ENCODE peak calls at places on chromosomes 7 and 10, in five cellular contexts. F, W, J, O and I are unnamed samples. For H3K4me1, the result is how much of the 10 kb centered on the place peaks cover.

GRCh38 chr10:5559642-5560141 is 34.9 kb downstream of the CALML3 start:
- DNase-seq in F (peak), J (peak), W (no peak), O (no peak), I (no peak)

GRCh38 chr10:133439517-133440461 is 14.0 kb upstream of the SCART1 start:
- DNase-seq in O (no peak), W (peak), F (no peak), J (no peak), I (no peak)

GRCh38 chr10:27564381-27564780 is 60.3 kb downstream of the RAB18 start:
- DNase-seq in J (no peak), F (no peak), W (no peak), O (no peak), I (no peak)

GRCh38 chr7:130294314-130294713 is 1.4 kb downstream of the CPA4 start:
- DNase-seq in F (no peak), O (no peak), J (no peak), W (no peak), I (no peak)

GRCh38 chr7:117648203-117648866 is 168.5 kb downstream of the CFTR start:
- DNase-seq in F (no peak), O (no peak), J (no peak), W (no peak), I (no peak)

GRCh38 chr7:112495820-112496462 is 15.2 kb downstream of the LSMEM1 start:
- DNase-seq in O (no peak), W (no peak), J (peak), F (peak), I (peak)

GRCh38 chr7:83204715-83205114 is 42.0 kb upstream of the PCLO start:
- DNase-seq in W (no peak), F (no peak), O (no peak), J (no peak), I (no peak)

GRCh38 chr10:131701131-131701947 is 199.5 kb upstream of the PPP2R2D start:
- DNase-seq in O (no peak), W (no peak), F (no peak), J (no peak), I (no peak)

GRCh38 chr10:43409385-43410109 is 561 bp upstream of the HNRNPF start:
- DNase-seq in O (no peak), J (peak), W (no peak), F (peak), I (no peak)

GRCh38 chr10:20948723-20949327 is 51.7 kb upstream of the NEBL start:
- DNase-seq in W (no peak), O (no peak), J (no peak), F (no peak), I (no peak)

DNA sequence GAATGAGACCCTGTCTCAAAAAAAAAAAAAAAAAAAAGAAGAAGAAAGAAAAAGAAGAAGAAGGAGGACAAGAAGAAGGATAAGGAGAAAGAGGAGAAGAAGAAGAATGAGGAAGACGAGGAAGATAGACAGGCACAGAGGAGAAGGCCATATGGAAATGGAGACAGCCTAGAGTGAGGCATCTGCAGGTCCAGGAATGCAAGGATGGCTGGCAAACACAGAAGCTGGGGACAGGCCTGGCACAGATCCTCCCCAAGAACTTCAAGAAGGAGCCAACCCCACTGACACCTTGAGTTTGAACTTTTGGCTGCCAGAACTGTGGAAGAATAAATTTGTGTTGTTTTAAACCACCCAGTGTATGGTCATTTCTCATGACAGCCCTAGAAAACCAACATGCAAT is 38.9 kb downstream of the SPOCK2 start:
- DNase-seq in O (no peak), F (no peak), W (no peak), J (no peak), I (no peak)
- H3K4me1 ChIP-seq in O (under half), F (under half), W (under half), J (under half), I (under half)

DNA sequence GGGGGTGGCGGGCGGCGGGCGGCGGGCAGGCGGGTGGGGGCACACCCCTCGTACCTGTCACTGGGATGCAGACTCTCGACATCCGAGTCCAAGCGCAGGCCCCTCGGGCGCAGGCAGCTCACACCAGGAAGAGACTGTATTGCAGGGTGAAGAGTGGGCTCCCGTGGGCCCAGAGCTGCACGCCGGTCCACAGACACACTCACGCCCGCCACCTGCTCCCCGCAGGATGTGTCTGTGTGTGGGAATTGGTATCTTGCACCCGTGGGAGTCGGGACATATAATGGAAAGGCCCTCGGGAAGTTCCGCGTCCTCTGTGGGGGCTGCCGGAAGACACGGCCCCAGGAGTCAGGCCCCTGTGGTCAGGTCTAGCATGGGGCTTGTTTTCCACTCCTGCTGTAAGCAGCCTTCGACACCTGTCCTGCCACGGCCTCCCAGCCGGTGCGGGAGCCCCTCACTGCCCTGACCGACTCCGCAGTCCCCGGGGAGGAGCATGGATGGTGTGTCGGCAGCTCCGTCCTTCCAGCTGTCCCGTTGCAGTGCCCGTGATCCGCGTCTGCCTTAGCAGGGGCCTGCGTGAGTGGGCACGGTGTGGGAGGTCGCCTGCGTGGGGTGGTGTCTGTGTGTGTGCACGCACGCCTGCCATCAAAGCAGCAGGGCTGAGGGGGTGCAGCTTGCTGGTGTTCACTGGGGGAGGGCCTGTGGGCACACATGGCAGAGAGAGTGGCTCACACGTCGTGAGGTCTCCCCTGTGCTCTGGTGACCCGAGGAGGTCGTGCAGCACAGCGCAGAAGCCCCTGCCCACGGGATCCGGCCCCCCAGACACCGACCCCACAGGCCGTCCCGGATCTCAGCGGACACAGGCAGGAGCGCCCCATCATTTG is 10.1 kb downstream of the MAFK start:
- DNase-seq in O (no peak), F (no peak), W (no peak), J (no peak), I (no peak)
- TF ChIP-seq POLR2AphosphoS5 in O (no peak), F (no peak), W (peak), J (no peak), I (no peak)

DNA sequence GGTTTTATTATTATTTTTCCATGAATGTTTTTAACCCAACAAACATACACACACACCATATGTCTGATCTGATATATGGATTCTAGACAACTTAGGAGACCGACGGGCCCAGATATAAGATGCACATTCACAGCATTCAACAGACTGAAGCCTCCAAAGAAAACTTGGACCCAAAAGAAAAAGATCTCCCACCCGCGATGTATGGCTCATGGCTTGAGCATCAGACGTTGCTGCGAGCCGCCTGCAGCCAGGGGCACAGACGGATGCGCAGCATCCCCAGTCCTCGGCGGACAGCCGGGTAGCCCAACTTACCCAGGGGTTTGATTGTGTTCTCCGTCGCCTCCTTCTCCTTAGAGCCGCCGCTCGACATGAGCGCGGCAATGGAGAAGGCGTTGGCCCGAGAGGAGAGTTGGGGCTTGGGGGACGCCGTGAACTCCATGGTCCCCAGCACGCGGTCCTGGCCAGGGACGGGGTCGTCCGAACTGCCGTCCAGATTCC is 669 bp downstream of the TBX20 start:
- DNase-seq in O (no peak), W (no peak), J (no peak), F (no peak), I (no peak)
- H3K4me3 ChIP-seq in O (no peak), W (no peak), J (peak), F (no peak), I (no peak)

GRCh38 chr7:29194206-29194593 is 375 bp upstream of the CHN2 start:
- DNase-seq in F (no peak), W (no peak), J (peak), O (no peak), I (no peak)
- H3K4me1 ChIP-seq in F (under half), W (under half), J (under half), O (under half), I (under half)

GRCh38 chr10:8054243-8054497 is 318 bp upstream of the GATA3 start:
- DNase-seq in W (peak), J (no peak), O (no peak), F (no peak), I (peak)

GRCh38 chr10:8052344-8052969 is 2.0 kb upstream of the GATA3 start:
- DNase-seq in J (no peak), O (no peak), F (peak), W (no peak), I (no peak)

GRCh38 chr10:8054498-8055407 is at the start of gene GATA3:
- DNase-seq in W (peak), F (peak), J (peak), O (peak), I (peak)

GRCh38 chr10:8052970-8053445 is 1.5 kb upstream of the GATA3 start:
- DNase-seq in W (no peak), F (no peak), O (no peak), J (no peak), I (no peak)

DNA sequence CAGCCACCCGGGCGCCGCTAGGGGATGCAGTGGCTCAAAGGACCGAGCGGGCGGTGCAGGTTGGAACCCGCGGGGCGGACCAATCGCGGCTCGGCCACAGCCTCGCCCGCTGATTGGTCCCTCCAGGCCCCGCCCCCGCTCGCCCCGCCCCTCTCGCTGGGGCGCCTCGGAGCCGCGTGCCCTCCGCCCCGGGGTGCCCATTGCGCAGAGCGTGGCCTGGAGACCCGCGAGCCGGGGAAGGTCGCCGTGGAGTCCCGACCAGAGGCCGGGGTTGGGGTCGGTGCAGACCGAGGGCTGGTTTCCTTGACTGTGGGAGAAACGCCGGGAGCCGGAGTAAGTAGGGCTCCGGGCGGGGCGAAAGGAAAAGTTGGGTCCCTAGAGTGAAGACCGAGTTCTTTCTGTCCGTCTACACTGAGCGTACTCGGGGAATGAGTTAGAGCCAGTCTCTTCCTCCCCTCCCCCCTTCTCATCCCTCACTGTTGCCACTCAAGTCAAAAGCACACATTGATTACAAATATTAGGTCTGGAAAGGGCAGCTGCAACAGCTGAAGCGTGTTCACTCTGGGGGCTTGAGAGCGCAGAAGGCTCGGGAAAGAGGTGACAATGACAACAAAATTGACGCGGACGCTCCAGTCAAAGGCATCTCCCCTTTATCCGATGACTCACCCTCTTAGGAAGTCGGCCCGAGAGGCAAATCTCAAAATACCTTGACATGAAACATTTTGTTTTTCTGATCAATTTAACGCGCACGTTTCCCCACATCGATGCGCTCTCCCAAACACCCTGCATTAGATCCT is 844 bp upstream of the GATA3 start:
- DNase-seq in O (peak), J (peak), W (peak), F (peak), I (peak)
- TF ChIP-seq POLR2AphosphoS5 in O (no peak), J (no peak), W (peak), F (peak), I (peak)

DNA sequence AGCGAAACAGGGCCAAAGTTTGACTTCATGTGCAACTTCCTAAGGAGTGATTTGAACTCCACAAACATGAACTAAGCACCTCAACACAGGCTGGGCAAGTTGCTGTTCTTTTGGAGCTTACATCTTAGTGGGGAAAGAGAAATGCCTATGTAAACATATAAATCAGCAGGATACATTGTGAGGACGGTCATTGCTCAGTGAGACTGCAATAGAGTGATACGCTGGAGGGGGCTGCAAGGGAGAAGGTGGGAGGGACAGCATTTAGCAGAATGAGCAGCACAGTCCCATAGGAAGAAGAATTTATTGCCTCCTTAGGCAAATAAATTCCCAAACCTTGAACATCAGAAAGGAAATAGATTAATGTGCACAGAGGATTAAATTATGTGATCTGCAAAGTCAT is 90.0 kb downstream of the EGFR start:
- DNase-seq in J (no peak), F (no peak), O (no peak), W (no peak), I (no peak)
- H3K4me3 ChIP-seq in J (no peak), F (no peak), O (no peak), W (no peak), I (no peak)

DNA sequence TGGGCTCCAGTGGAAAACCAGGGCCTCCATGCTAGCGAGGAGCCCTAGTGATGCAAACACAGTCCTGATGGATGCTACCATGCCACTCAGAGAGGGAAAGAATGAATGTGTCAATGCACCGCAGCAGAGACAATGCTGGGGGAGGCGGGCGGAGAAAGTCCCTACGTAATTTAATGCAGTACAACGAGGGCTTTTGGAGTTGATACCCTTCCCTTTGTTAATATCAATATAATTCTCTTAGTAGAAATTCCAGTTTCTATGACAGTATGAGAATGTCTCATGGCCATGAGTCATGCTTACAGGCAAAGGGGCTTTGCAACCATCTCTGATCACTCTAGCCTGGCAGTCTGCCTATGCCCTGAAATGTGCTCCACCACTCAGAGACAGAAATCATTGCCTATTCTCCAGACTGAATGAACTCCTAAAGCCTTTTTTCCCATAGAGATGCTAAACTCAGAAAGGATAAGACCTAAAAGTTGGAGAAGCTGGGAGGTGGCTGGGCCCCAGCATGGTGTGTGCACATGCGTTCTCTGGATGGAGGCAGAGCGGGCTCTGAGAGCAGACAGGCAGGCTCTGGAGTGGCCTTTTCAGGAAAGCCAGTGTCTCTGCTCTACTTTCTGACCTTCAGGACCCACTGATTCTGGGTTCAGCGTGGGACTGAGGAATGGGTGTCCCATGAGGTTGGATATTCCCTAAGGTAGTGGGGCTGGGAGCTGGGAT is 20.3 kb upstream of the GIMAP2 start:
- DNase-seq in W (no peak), J (no peak), O (no peak), F (no peak), I (no peak)
- H3K4me1 ChIP-seq in W (under half), J (under half), O (under half), F (under half), I (under half)

GRCh38 chr7:27735165-27735564 is 4.8 kb upstream of the TAX1BP1 start:
- DNase-seq in F (no peak), O (no peak), J (no peak), W (no peak), I (no peak)
- TF ChIP-seq POLR2AphosphoS5 in F (no peak), O (no peak), J (no peak), W (no peak), I (no peak)